ENCODE peak calls at places on chromosomes 16 and 17, in four cellular contexts. I is H1, V is K562, K is GM12892. X is an unnamed sample.

GRCh38 chr17:65043802-65044201 is 12.7 kb downstream of the GNA13 start:
- DNase-seq in I (no peak), V (no peak), K (no peak), X (no peak)

GRCh38 chr16:51404386-51404785 is 253.3 kb upstream of the SALL1 start:
- DNase-seq in I (no peak), V (no peak), K (no peak), X (no peak)

GRCh38 chr16:2810651-2811050 is 6.4 kb upstream of the PRSS21 start:
- DNase-seq in I (no peak), V (no peak), K (no peak), X (no peak)

GRCh38 chr16:75462804-75463203 is 1.7 kb downstream of the TMEM170A start:
- DNase-seq in I (no peak), V (no peak), K (no peak), X (no peak)

GRCh38 chr16:69378760-69379159 is 7.0 kb downstream of the TERF2 start:
- DNase-seq in I (no peak), V (no peak), K (no peak), X (no peak)

GRCh38 chr17:7468814-7469438 is 10.5 kb downstream of the ZBTB4 start:
- DNase-seq in I (no peak), V (no peak), K (no peak), X (no peak)

GRCh38 chr17:61393904-61394629 is 5.6 kb upstream of the TBX2 start:
- DNase-seq in I (no peak), V (no peak), K (no peak), X (no peak)

GRCh38 chr17:30378191-30378796 is 433 bp upstream of the CPD start:
- DNase-seq in I (no peak), V (peak), K (no peak), X (no peak)

GRCh38 chr16:64137976-64138375 is 983.9 kb downstream of the CDH11 start:
- DNase-seq in I (no peak), V (no peak), K (no peak), X (no peak)

GRCh38 chr17:55304171-55304859 is 39.6 kb downstream of the HLF start:
- DNase-seq in I (no peak), V (no peak), K (no peak), X (no peak)

GRCh38 chr16:1674751-1675664 is 3.1 kb upstream of the JPT2 start:
- DNase-seq in I (no peak), V (no peak), K (no peak), X (no peak)

GRCh38 chr16:66352304-66352703 is 14.2 kb upstream of the CDH5 start:
- DNase-seq in I (no peak), V (no peak), K (no peak), X (no peak)

GRCh38 chr17:59892251-59892848 is 393 bp downstream of the TUBD1 start:
- DNase-seq in I (no peak), V (peak), K (peak), X (no peak)

GRCh38 chr17:7021993-7022778 is 664 bp upstream of the BCL6B start:
- DNase-seq in I (no peak), V (peak), K (peak), X (peak)

GRCh38 chr16:83215417-83216001 is 588.7 kb downstream of the CDH13 start:
- DNase-seq in I (peak), V (peak), K (peak), X (peak)

GRCh38 chr16:88783391-88784073 is 1.5 kb downstream of the PIEZO1 start:
- DNase-seq in I (no peak), V (no peak), K (no peak), X (no peak)

GRCh38 chr16:79066621-79067020 is 533.9 kb downstream of the MAF start:
- DNase-seq in I (no peak), V (no peak), K (no peak), X (no peak)

GRCh38 chr17:71830916-71831315 is 289.9 kb upstream of the SOX9 start:
- DNase-seq in I (peak), V (no peak), K (no peak), X (no peak)

GRCh38 chr16:64196444-64196843 is 925.4 kb downstream of the CDH11 start:
- DNase-seq in I (no peak), V (no peak), K (no peak), X (no peak)

DNA sequence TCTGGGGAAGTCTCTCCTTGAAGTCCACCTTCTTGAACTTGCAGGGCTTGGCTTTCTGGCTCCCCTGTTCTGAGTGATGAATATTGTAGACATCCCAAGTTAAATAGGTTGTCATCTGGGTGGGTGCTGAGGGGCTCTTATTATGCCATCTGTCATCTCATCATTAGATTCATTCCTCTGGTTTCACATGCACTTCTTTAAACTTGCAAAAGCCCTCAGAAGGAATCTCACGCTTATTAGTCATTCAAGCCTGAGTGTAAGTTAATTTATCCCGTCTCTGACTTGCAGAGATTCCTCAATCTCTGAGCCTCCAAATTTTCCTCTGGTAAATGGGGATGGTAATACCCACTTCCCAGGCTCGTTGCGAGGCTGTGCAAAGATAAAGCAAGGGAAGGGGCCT is 5.7 kb downstream of the MGAT5B start:
- DNase-seq in I (no peak), V (no peak), K (no peak), X (no peak)
- TF ChIP-seq POLR2A in I (no peak), V (no peak), K (no peak), X (no peak)

GRCh38 chr17:5241861-5242671 is 7.4 kb upstream of the SCIMP start:
- DNase-seq in I (no peak), V (no peak), K (no peak), X (no peak)

GRCh38 chr17:5234645-5235576 is at the start of gene SCIMP:
- DNase-seq in I (no peak), V (no peak), K (no peak), X (no peak)

GRCh38 chr17:5237541-5238016 is 2.9 kb upstream of the SCIMP start:
- DNase-seq in I (peak), V (peak), K (no peak), X (peak)

GRCh38 chr17:5236871-5237540 is 2.3 kb upstream of the SCIMP start:
- DNase-seq in I (no peak), V (no peak), K (no peak), X (no peak)

DNA sequence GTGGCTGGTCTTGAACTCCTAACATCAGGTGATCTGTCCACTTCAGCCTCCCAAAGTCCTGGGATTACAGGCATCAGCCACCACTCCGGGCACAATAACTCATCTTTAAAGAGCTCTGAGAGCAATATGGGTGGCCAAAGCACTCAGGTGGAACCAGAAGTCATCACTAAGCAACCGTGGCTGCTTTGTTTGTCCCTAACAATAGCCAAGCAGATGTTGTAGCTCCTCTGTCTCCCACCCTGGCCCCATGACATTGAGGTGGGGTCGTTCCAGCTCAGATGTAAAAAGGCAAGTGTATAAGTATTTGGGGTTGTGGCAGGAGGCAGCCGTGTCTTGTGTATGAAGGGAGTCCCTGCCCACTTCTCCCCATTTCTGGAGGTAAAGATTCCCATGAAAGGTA is 3.7 kb upstream of the SCIMP start:
- DNase-seq in I (no peak), V (no peak), K (no peak), X (no peak)
- TF ChIP-seq TAF1 in I (no peak), V (no peak), K (no peak), X (no peak)

GRCh38 chr17:781920-782731 is at the start of the genes GLOD4 and MRM3:
- DNase-seq in I (no peak), V (peak), K (peak), X (peak)
- TF ChIP-seq POLR2A in I (peak), V (peak), K (peak), X (peak)

DNA sequence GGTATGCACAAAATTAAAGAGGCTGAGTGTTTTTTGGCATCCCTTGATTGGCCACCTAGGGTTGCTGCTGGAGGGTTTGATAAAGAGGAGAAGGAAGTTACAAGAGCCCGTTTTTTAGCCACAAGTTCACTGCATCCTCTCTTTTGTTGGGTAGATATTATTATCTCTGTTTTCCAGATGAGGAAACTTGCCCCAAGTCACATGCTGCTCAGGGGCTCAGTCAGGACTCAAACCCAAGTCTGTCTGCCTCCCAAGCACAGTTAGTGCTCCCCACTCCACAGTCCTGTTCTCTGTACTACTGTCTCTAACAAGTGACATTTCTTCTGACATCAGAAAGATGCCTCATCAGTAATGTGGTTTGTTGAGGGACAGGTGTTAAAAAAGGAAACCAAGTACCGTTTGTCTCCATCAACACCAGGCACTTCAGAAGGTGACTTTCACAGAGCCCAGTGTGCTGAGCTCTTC is 1.4 kb downstream of the NT5M start:
- DNase-seq in I (no peak), V (no peak), K (no peak), X (no peak)
- TF ChIP-seq TAF1 in I (no peak), V (peak), K (no peak), X (no peak)

GRCh38 chr17:2029911-2030778 is at the start of gene DPH1:
- DNase-seq in I (peak), V (peak), K (peak), X (peak)
- TF ChIP-seq POLR2A in I (no peak), V (peak), K (peak), X (peak)

GRCh38 chr16:81489547-81490267 is 45.1 kb downstream of the CMIP start:
- DNase-seq in I (no peak), V (no peak), K (no peak), X (no peak)
- TF ChIP-seq TAF1 in I (no peak), V (no peak), K (no peak), X (no peak)

DNA sequence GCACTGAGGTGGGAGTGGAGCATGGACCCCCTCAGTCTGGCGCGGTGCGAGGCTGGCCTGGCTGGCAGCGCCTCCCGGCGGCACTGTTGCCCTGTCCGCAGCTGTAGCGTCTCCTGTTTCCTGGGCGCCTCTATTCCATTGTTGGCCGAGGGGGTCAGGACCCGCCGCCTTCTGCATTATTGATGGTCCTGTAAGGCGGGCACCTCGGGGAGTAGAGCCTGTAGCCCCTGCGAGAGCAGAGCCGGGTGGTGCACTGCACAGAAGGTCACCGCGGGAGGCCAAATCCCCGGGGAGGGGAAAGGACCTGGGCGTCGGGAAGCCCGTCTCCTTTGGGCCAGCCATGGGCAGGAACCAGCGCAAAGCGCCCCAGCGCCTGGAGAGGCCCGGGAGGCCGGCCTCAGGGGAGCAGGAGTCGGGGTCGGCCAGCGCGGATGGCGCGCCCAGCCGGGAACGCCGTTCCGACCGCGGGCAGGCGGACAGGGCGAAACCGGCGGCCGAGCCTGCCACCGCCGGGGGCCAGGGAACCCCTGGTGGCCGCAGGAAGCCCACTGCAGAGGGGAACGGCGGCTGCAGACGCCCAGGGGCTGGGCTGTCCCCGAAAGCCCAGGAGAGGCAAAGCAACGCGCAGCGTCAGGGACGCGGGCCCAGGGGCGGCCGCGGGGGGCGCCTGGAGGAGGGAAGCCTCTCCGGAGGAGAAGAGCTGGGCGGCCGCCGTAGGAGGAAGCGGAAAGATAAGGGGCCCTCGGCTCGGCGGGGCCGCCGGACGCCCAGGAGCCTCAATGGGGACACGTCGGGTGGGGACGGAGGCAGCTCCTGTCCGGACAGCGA is at the start of gene MYO15B:
- DNase-seq in I (no peak), V (peak), K (no peak), X (peak)
- TF ChIP-seq POLR2A in I (no peak), V (no peak), K (no peak), X (no peak)

GRCh38 chr17:57706761-57707160 is 38.3 kb downstream of the CCDC182 start:
- DNase-seq in I (no peak), V (no peak), K (no peak), X (no peak)

GRCh38 chr17:57705921-57706695 is 39.0 kb downstream of the CCDC182 start:
- DNase-seq in I (no peak), V (no peak), K (no peak), X (no peak)

GRCh38 chr17:57704448-57704847 is 40.7 kb downstream of the CCDC182 start:
- DNase-seq in I (no peak), V (no peak), K (no peak), X (no peak)

GRCh38 chr17:57701121-57701520 is 44.0 kb downstream of the CCDC182 start:
- DNase-seq in I (no peak), V (no peak), K (no peak), X (no peak)

DNA sequence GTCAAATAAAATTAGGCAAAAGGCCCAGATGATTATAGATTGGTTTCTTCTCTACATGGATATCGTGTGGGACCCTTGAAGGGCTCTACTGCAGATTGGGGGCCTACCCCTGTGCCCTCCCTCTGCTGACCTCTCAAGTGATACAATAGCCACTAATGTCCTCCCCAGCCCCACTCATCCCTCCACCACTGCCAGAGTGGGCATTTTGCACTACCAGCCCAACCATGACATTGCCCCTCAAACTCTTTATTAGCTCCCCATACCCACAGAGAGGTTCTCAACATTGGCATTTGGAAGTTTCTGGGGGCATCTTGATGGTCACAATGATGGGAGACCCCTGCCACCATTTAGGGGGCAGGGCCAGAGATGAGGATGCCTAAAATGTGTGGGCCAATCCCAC is 41.8 kb downstream of the CCDC182 start:
- DNase-seq in I (no peak), V (no peak), K (no peak), X (no peak)
- TF ChIP-seq TAF1 in I (no peak), V (no peak), K (no peak), X (no peak)

GRCh38 chr16:49311823-49312222 is 30.2 kb upstream of the CBLN1 start:
- DNase-seq in I (no peak), V (no peak), K (no peak), X (no peak)
- TF ChIP-seq POLR2A in I (no peak), V (no peak), K (no peak), X (no peak)

GRCh38 chr16:29806641-29807425 is 504 bp downstream of the MAZ start:
- DNase-seq in I (no peak), V (peak), K (no peak), X (no peak)
- TF ChIP-seq TAF1 in I (peak), V (peak), K (no peak), X (no peak)